ENCODE peak calls at places on chromosomes 4 and X, in ten cellular contexts. T, E, W, S, N, C, D, U, O and X are unnamed samples.

GRCh38 chr4:3461515-3462291 is 1.4 kb upstream of the DOK7 start:
- DNase-seq in O (no peak), D (peak), S (no peak), C (no peak), E (no peak), T (no peak), N (peak), W (no peak), U (no peak), X (no peak)

GRCh38 chrX:40331353-40331752 is 233.6 kb upstream of the BCOR start:
- DNase-seq in D (no peak), U (no peak), W (no peak), E (no peak), C (no peak), N (no peak), O (no peak), T (no peak), S (no peak), X (no peak)

GRCh38 chr4:24730256-24731001 is 64.9 kb upstream of the SOD3 start:
- DNase-seq in S (no peak), O (no peak), D (peak), N (no peak), U (peak), E (no peak), T (no peak), W (no peak), C (no peak), X (peak)

GRCh38 chr4:34920032-34920431 is 1324.3 kb downstream of the ARAP2 start:
- DNase-seq in O (no peak), S (no peak), D (no peak), E (no peak), W (no peak), N (no peak), U (no peak), T (no peak), C (no peak), X (no peak)

GRCh38 chrX:129717902-129718301 is 20.9 kb upstream of the XPNPEP2 start:
- DNase-seq in N (no peak), T (no peak), D (no peak), U (no peak), O (no peak), C (no peak), W (no peak), S (no peak), E (no peak), X (no peak)

GRCh38 chr4:8897768-8898167 is 26.1 kb upstream of the HMX1 start:
- DNase-seq in W (no peak), U (no peak), E (no peak), C (no peak), S (no peak), O (no peak), D (no peak), T (no peak), N (no peak), X (no peak)

GRCh38 chrX:120358687-120359086 is 3.2 kb upstream of the ATP1B4 start:
- DNase-seq in N (peak), E (no peak), C (no peak), O (no peak), T (no peak), S (no peak), D (no peak), W (no peak), U (no peak), X (no peak)

GRCh38 chr4:18081708-18082107 is 60.2 kb upstream of the LCORL start:
- DNase-seq in D (no peak), C (no peak), U (no peak), N (no peak), O (no peak), E (no peak), S (no peak), T (no peak), W (no peak), X (no peak)

GRCh38 chr4:129264008-129264657 is 168.2 kb downstream of the C4orf33 start:
- DNase-seq in N (no peak), O (no peak), T (no peak), W (no peak), D (no peak), C (no peak), U (no peak), E (no peak), S (no peak), X (no peak)

GRCh38 chr4:174451897-174452296 is 70.4 kb downstream of the HPGD start:
- DNase-seq in S (no peak), O (no peak), D (no peak), U (no peak), E (no peak), C (no peak), T (no peak), N (no peak), W (no peak), X (no peak)
- H3K4me3 ChIP-seq in S (no peak), O (no peak), D (no peak), U (no peak), E (no peak), C (no peak), T (no peak), N (no peak), W (no peak), X (no peak)

DNA sequence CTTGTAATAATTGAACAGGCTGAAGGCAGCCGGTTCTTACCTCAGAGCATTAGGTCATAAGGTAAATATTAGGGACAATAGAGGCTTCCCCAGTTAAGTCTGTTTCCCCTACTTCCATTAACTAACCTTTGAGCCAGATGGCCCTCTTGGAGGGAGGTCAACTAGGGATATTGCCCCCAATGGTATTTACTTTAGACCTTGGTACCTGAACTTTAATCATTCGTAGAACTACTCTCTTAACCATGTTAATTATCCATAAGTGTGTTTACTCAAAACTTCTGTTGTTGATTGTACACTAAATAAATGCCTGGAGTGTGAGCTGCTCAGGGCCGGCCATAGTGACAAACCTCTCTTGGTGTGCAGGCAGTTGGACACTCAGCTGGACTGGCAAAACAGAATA is 1843.5 kb upstream of the AGA start:
- DNase-seq in E (no peak), D (no peak), N (no peak), C (no peak), U (no peak), W (no peak), S (no peak), T (no peak), O (no peak), X (no peak)
- H3K4me3 ChIP-seq in E (no peak), D (no peak), N (no peak), C (no peak), U (no peak), W (no peak), S (no peak), T (no peak), O (no peak), X (no peak)

DNA sequence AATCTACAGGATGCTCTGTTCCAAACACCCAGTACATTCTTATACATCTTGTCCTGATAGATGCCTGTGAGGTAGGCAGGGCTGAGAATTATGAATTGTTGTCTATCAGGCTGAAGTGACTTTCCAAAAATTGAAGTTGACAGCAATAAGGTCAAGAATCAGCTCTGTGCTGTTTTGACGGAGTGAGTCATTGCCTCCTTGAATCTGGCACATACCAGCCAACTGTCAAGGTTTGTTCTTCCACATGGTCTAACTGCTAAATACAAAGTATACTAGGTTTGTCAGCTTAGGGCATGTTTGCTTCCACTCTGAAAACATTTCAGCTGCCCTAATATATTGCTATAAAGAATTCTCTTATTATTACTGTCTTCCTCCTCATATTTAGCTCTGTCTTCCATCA is 32.3 kb downstream of the SH3RF1 start:
- DNase-seq in T (no peak), N (no peak), U (no peak), E (no peak), C (no peak), W (no peak), O (no peak), S (no peak), D (no peak), X (no peak)
- H3K4me3 ChIP-seq in T (no peak), N (no peak), U (no peak), E (no peak), C (no peak), W (no peak), O (no peak), S (no peak), D (no peak), X (no peak)

DNA sequence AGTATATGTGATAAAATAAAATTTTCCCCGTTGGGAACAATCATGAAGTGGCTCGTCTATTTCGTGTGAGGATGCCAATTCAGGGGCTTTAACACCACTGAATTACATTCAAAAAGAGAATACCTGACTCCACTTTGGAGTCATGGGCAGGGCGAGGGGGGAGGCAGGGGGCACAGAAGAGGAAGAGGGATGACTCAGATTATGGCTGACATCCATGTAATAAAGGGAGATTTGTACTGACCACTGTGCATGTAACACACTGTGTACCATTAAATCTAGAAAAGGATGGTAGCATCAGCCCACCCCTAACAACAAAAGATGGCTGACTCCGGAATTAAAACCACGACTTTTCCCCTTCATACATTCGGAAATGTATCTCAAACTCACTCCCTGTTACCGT is 1.3 kb downstream of the SLC9A7 start:
- DNase-seq in W (no peak), N (no peak), S (no peak), E (no peak), T (no peak), D (no peak), O (no peak), C (no peak), U (no peak), X (no peak)
- H3K4me3 ChIP-seq in W (peak), N (peak), S (no peak), E (peak), T (peak), D (no peak), O (no peak), C (peak), U (no peak), X (peak)

DNA sequence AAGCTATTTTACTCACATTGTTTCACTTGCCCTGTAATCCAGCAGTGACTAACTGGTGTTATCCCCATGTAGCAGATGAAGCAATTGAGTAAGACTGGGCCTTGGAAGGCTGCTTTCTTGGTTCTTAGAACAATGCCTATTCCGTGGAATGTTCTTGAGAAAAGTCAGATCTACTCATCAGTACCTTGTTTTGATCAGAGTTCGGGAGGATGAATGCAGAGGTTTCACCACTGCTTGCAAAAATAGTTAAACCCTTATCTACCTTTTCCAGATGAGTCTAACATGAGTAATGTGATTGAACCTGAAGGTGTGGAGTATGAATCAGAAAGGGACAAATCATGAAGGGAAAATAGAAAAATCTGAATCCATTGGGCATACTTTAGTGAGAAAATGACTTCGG is 1.8 kb downstream of the MAOB start:
- DNase-seq in E (no peak), O (no peak), C (no peak), T (no peak), S (no peak), N (no peak), W (peak), D (no peak), U (no peak), X (no peak)
- H3K4me3 ChIP-seq in E (no peak), O (no peak), C (no peak), T (no peak), S (no peak), N (no peak), W (peak), D (peak), U (no peak), X (no peak)

DNA sequence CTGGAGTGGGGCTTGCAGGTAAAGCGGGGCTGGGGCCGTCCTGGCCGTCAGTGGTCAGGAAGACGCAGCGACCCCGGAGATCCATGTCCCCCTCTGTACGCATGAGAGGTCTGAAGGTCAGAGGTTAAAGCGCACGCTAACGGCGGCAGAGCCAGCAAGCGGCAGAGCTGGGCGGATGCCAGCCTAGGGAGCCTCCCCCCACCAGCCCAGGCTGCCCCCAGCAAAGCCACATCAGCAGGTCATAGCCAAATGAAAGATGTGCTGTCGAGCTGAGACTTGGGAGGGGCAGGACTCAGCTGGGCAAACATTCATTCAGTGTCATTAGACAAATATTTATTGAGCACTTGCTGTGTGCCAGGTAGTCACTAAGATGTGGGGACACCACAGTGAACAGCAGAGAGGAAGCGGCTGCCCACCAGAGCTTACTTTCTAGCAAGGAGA is 593 bp upstream of the JAKMIP1 start:
- DNase-seq in O (no peak), U (no peak), C (no peak), N (no peak), E (no peak), D (no peak), W (no peak), S (peak), T (no peak), X (no peak)
- H3K4me3 ChIP-seq in O (no peak), U (peak), C (peak), N (no peak), E (no peak), D (peak), W (no peak), S (peak), T (peak), X (peak)

GRCh38 chr4:82045267-82045666 is 328.5 kb downstream of the HNRNPD start:
- DNase-seq in N (no peak), E (no peak), D (no peak), U (no peak), T (no peak), C (no peak), W (no peak), S (no peak), O (no peak), X (no peak)

GRCh38 chr4:82043809-82044137 is 330.0 kb downstream of the HNRNPD start:
- DNase-seq in C (no peak), N (no peak), W (no peak), E (no peak), O (no peak), D (no peak), T (no peak), U (no peak), S (no peak), X (no peak)

GRCh38 chr4:82042042-82042441 is 331.7 kb downstream of the HNRNPD start:
- DNase-seq in E (no peak), D (no peak), U (no peak), S (no peak), W (no peak), N (no peak), C (no peak), T (no peak), O (no peak), X (no peak)

GRCh38 chr4:82043081-82043808 is 330.5 kb downstream of the HNRNPD start:
- DNase-seq in W (no peak), D (no peak), T (no peak), O (no peak), C (no peak), U (peak), N (no peak), E (no peak), S (peak), X (no peak)

DNA sequence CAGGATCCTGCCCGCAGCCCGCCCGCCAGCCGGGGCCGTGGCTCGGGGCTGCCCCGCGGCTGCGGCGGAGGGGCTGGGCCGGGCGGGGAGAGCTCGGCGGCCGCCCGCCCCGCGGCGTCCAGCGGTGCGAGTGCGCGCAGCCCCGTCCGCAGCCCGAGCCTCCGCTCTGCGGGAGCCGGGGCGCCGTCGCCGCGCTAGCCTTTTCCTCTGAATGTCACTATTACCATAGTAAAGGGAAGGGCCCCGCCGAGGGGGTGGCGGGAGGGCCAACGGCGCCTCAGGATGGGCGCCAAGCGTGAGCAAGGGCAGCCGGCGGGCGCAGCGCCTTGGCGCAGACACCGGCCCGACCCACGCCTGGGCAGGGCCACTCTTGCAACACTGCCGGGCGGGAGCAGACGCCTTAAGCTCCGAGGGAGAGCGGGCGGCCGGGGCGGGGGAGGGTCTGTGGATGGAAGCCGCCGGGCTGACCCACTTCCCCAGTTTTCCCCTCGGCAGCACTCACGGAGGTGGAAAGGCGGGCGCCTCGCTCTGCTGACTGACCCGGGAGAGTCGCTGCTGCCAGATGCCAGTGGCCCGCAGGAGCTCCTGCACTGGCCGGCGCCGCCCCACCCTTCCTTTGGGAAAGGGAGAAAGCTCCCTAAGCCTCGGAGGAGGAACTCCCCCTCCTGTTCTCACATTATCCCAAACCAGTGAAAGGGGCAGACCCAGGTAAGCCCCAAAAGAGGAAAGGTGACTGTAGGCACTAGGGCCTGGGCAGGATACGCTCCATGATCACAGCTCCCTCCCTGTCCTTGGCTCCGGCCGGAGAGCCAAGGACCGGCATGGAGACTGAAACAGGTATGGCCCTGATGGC is 329.4 kb downstream of the HNRNPD start:
- DNase-seq in D (peak), S (peak), C (no peak), T (no peak), O (no peak), U (peak), W (no peak), E (no peak), N (peak), X (no peak)
- H3K4me3 ChIP-seq in D (peak), S (peak), C (no peak), T (peak), O (no peak), U (peak), W (no peak), E (peak), N (peak), X (peak)

DNA sequence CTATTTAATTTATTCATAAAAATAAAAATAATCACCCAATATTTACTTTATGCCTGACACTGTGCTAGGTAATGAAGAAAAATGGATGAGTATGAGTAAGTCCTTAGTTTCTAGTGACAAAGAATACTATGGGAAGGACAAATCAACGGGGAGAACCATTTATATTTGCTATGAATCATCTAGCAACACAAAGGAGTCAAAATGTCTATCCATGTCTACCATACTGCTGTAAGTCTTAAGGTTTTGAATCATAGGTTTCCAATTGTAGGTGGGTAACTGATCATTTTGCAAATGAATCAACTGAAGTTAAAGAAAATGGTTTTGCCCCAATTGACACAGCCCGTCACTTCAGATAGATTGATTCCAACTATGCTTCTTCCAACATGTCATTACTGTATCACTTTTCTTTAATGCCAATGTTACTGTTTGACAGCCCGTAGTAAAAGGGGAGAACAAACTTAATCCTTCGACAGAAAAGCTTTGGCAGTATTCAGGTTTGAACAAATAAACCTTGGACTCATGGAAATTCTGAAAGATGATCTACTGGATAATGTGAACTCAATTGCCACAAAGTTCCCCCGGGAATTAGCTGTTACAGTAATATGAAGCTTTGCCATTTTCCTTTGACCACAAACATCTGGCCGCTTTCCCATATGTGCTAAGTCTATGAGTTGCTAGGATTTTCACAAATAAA is 3.2 kb downstream of the TDO2 start:
- DNase-seq in U (no peak), C (peak), O (no peak), S (no peak), T (no peak), N (peak), W (no peak), D (no peak), E (peak), X (peak)
- H3K4me3 ChIP-seq in U (no peak), C (no peak), O (no peak), S (no peak), T (no peak), N (no peak), W (no peak), D (no peak), E (no peak), X (no peak)